ENCODE peak calls at places on chromosomes 2 and 18, in six cellular contexts. O is endothelial cell, W is psoas muscle, A is fibroblast of lung, J is transverse colon, F is GM13977. G is an unnamed sample.

GRCh38 chr2:108189316-108189715 is 50.5 kb upstream of the SULT1C3 start:
- DNase-seq in J (no peak), F (no peak), W (no peak), A (peak; percentile 16), O (no peak), G (no peak)

GRCh38 chr2:20588918-20589871 is 61.7 kb downstream of the HS1BP3 start:
- DNase-seq in W (peak; percentile 12), A (no peak), F (no peak), J (peak; percentile 1), O (no peak), G (no peak)

GRCh38 chr2:12731701-12732280 is 15.1 kb downstream of the TRIB2 start:
- DNase-seq in F (no peak), O (peak; percentile 32), A (no peak), J (no peak), W (no peak), G (no peak)

GRCh38 chr18:79684787-79685186 is 5.2 kb downstream of the CTDP1 start:
- DNase-seq in W (no peak), O (no peak), A (no peak), F (no peak), J (no peak), G (no peak)

GRCh38 chr2:1698188-1698945 is 45.9 kb downstream of the PXDN start:
- DNase-seq in W (no peak), F (no peak), O (no peak), J (no peak), A (no peak), G (no peak)

GRCh38 chr18:46449499-46449898 is 207.5 kb downstream of the LOXHD1 start:
- DNase-seq in A (no peak), O (no peak), W (no peak), F (no peak), J (no peak), G (no peak)

GRCh38 chr18:57054891-57055290 is 92.0 kb upstream of the BOD1L2 start:
- DNase-seq in F (no peak), J (no peak), A (no peak), W (no peak), O (no peak), G (no peak)

GRCh38 chr18:50192903-50193795 is 1.8 kb downstream of the MYO5B start:
- DNase-seq in J (peak; percentile 42), F (peak; percentile 21), W (no peak), O (no peak), A (no peak), G (no peak)

GRCh38 chr2:69525261-69525660 is 88.0 kb upstream of the NFU1 start:
- DNase-seq in A (peak; percentile 78), J (no peak), O (no peak), W (no peak), F (no peak), G (no peak)

GRCh38 chr18:8571399-8571798 is 37.8 kb upstream of the RAB12 start:
- DNase-seq in J (no peak), F (no peak), W (no peak), O (no peak), A (no peak), G (no peak)

GRCh38 chr2:48530033-48530804 is at the start of gene STON1:
- DNase-seq in O (peak; percentile 16), J (peak; percentile 39), F (peak; percentile 66), W (peak; percentile 69), A (peak; percentile 57), G (peak; percentile 45)

GRCh38 chr2:232085826-232086425 is 124.4 kb downstream of the DIS3L2 start:
- DNase-seq in F (no peak), O (no peak), A (peak; percentile 26), J (no peak), W (no peak), G (no peak)

GRCh38 chr2:41647468-41648042 is 400.3 kb upstream of the PKDCC start:
- DNase-seq in J (no peak), O (no peak), F (no peak), A (peak; percentile 0), W (no peak), G (no peak)

GRCh38 chr2:165582409-165582808 is 112.9 kb downstream of the CSRNP3 start:
- DNase-seq in O (no peak), W (no peak), J (no peak), A (peak; percentile 80), F (no peak), G (no peak)

GRCh38 chr2:219632758-219633101 is 5.3 kb downstream of the SLC4A3 start:
- DNase-seq in W (no peak), A (no peak), F (peak; percentile 20), O (peak; percentile 1), J (no peak), G (no peak)

GRCh38 chr2:180203972-180204371 is 196.9 kb upstream of the CWC22 start:
- DNase-seq in A (peak; percentile 81), W (peak; percentile 58), O (no peak), J (no peak), F (no peak), G (no peak)

GRCh38 chr18:68574311-68574710 is 140.6 kb downstream of the TMX3 start:
- DNase-seq in W (no peak), O (no peak), F (no peak), A (no peak), J (no peak), G (no peak)
- TF ChIP-seq CTCF in W (no peak), O (no peak), F (no peak), A (no peak), J (no peak), G (no peak)

DNA sequence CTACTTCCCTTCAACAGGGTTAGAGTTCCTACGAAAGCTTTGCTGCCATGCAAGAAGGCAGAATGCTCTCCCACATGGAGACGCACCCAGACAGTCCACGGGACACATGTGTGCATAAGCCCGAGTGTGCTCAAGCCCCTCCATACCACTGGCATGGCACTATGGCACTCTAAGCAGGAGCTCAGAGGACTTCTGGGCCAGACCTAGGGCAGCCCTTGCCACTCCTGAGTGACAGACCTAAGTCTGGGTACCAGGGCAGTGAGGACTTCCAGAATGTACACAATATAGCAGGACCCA is 11.4 kb upstream of the ARID5A start:
- DNase-seq in O (no peak), A (no peak), W (peak; percentile 34), F (no peak), J (no peak), G (no peak)
- TF ChIP-seq CTCF in O (no peak), A (no peak), W (no peak), F (no peak), J (no peak), G (no peak)

DNA sequence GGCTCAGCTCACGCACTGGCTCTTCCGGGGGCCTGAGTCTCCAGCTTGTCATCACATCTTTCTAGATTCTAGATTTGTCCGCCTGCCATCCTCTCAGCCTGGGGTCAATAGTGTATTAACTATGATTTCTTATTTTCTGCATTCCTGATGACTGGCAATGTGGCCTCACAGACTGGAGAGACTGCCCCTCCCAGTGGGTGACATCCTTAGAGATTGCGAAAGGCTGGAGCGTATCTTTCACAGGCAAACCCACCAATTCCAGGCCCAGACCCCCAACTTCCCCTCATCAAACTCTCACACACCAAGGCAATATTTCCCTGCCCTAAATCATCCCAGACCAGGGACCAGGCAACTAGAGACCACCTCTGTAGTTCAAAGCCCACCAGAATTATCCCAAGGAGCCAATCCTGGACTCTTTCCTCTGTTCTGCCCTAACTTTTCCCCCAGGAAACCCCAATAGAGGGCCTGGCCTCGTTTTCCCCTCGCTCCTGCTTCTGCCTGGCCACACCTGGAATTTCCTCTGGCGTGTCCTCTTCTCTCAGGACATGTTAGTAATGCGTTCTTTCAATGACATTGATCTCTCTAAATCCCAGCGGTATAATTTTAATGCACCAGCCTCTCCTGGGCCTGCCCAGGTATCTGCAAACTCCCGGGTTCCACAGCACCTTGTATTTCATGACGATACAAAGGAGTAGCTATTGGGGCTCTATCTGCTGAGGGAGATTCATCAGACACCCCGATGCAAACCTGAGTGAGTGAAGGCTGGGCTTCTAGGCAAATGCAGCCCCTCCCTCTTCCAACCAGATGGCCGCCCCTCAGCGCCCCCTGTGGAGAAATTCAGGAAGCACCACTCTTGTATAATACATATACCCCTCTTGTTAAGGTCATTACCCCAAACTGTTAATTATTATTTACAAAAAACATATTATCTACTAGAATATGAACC is 2.4 kb upstream of the KCNF1 start:
- DNase-seq in J (no peak), F (no peak), O (peak; percentile 70), W (no peak), A (no peak), G (peak; percentile 61)
- TF ChIP-seq CTCF in J (no peak), F (peak; percentile 30), O (peak; percentile 76), W (no peak), A (peak; percentile 19), G (peak; percentile 64)

DNA sequence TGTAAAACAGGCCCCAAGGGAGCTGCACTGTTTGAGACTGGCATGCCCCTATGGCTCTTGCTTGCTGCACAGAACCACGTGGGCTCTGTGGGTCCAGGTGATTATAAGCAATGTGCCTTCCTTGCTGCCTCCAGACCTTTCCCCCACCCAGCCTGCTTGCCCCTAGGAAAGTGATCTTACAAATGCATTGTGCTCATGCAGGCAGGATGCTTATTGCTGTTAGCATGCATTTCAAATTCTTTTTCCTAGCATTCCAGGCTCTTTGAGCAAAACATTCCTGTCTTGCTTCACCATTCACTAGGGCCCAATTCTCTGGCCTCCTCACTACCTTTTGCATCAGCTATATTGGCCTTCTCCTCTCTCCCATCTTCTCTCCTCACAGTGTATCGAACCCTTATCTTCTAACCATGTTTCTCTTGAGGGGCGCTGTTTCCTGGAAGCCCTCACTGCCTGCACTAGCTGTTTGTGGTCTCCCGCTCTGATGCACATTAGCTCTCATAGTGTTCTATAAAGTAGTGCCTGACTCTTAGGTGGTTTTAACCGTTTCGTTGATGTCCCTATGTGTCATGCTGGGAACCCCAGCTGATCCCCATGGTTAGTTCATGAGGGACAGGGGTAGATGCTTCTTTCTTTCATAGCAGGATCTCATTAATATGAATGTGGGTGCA is 152.9 kb upstream of the EPAS1 start:
- DNase-seq in A (no peak), F (no peak), J (no peak), O (no peak), W (no peak), G (no peak)
- TF ChIP-seq CTCF in A (no peak), F (no peak), J (no peak), O (no peak), W (no peak), G (no peak)

DNA sequence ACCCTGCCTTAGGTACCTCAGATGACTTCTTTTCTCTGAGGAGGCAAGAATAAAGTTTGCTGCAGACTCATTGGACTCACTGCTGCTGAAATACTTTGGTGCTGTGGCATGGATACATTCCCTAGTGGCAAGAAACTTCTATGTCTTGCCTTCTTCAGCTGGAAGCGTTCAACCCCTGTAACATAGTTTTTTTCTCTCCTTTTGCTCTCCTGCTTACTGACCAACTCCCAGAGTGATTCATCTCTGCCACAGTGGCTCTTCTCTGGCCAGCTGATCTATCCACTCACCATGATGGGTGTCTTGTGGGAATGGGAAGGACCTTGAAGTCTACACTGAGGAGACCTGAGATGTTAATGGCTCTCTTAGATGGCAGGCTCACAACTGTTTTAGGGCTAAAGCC is 309.3 kb upstream of the LRRTM4 start:
- DNase-seq in W (no peak), O (no peak), A (no peak), J (no peak), F (no peak), G (no peak)
- TF ChIP-seq CTCF in W (no peak), O (no peak), A (no peak), J (no peak), F (no peak), G (no peak)

DNA sequence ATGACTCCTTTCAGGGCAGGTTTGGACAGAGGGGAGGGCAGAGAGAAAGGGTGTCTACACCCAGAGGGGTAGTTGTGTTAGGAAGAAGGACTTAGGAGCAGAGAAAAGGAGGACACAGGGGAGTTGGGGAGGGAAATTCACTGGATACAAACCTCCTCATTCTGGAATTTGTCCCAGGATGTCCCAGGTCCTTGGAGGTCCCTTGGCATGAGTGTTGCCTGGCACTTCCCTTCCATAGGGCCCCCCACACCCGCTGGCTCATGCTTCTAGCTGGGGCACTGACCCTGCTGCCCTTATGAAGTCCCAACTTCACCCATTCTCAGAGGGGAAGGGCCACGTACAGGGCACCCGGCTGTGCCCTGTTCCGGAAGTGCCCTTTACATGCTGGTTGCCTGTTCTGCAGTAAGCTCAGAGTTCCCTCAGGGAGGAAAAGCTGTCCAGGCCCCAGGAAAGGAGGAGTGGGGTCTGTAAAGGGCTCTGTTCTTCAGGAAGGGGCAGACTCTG is 93.6 kb upstream of the SMAD2 start:
- DNase-seq in F (no peak), O (no peak), A (no peak), J (no peak), W (no peak), G (no peak)
- TF ChIP-seq CTCF in F (no peak), O (no peak), A (no peak), J (no peak), W (no peak), G (no peak)